ENCODE peak calls at places on chromosome 13, in four cellular contexts. A, S, Z and I are unnamed samples.

GRCh38 chr13:20392530-20392929 is 133.1 kb downstream of the CRYL1 start:
- DNase-seq in A (no peak), S (no peak), Z (no peak), I (no peak)

GRCh38 chr13:32961724-32962123 is 54.5 kb upstream of the KL start:
- DNase-seq in A (no peak), S (no peak), Z (no peak), I (no peak)

GRCh38 chr13:51246005-51246404 is 23.8 kb downstream of the FAM124A start:
- DNase-seq in A (no peak), S (no peak), Z (no peak), I (no peak)

GRCh38 chr13:19845758-19846157 is 17.7 kb downstream of the ZMYM5 start:
- DNase-seq in A (no peak), S (peak; percentile 11), Z (no peak), I (no peak)

GRCh38 chr13:106513025-106513424 is 22.4 kb downstream of the EFNB2 start:
- DNase-seq in A (no peak), S (no peak), Z (no peak), I (no peak)

GRCh38 chr13:73230714-73231113 is 171.9 kb downstream of the KLF5 start:
- DNase-seq in A (no peak), S (no peak), Z (no peak), I (no peak)

GRCh38 chr13:78960881-78961280 is 301.9 kb upstream of the OBI1 start:
- DNase-seq in A (no peak), S (no peak), Z (peak; percentile 24), I (no peak)

GRCh38 chr13:50386527-50387123 is 371.4 kb downstream of the KCNRG start:
- DNase-seq in A (no peak), S (peak; percentile 22), Z (no peak), I (no peak)

GRCh38 chr13:61414686-61415664 is 674 bp downstream of the PCDH20 start:
- DNase-seq in A (peak; percentile 74), S (peak; percentile 96), Z (peak; percentile 93), I (peak; percentile 17)

GRCh38 chr13:46751811-46752635 is 44.9 kb downstream of the ESD start:
- DNase-seq in A (no peak), S (no peak), Z (no peak), I (no peak)

GRCh38 chr13:61136515-61136914 is 279.1 kb downstream of the PCDH20 start:
- DNase-seq in A (no peak), S (no peak), Z (no peak), I (no peak)

GRCh38 chr13:102830646-102831045 is 15.2 kb upstream of the ERCC5 start:
- DNase-seq in A (no peak), S (no peak), Z (peak; percentile 35), I (no peak)

GRCh38 chr13:20721454-20722357 is 18.2 kb downstream of the IL17D start:
- DNase-seq in A (peak; percentile 69), S (peak; percentile 66), Z (peak; percentile 68), I (no peak)

GRCh38 chr13:113122571-113123225 is at the start of gene F10:
- DNase-seq in A (peak; percentile 80), S (peak; percentile 83), Z (peak; percentile 88), I (no peak)

GRCh38 chr13:26785845-26786630 is 25.5 kb upstream of the GPR12 start:
- DNase-seq in A (no peak), S (peak; percentile 78), Z (peak; percentile 80), I (no peak)

GRCh38 chr13:85236431-85236830 is 562.8 kb downstream of the SLITRK6 start:
- DNase-seq in A (no peak), S (no peak), Z (no peak), I (no peak)

GRCh38 chr13:111037838-111038397 is 77.2 kb upstream of the ARHGEF7 start:
- DNase-seq in A (no peak), S (no peak), Z (no peak), I (no peak)

GRCh38 chr13:25756251-25756650 is 295.6 kb downstream of the SHISA2 start:
- DNase-seq in A (no peak), S (no peak), Z (no peak), I (no peak)

GRCh38 chr13:71524245-71525002 is 342.6 kb downstream of the DACH1 start:
- DNase-seq in A (no peak), S (no peak), Z (no peak), I (no peak)

GRCh38 chr13:72125561-72125960 is 258.6 kb upstream of the DACH1 start:
- DNase-seq in A (no peak), S (no peak), Z (no peak), I (no peak)

GRCh38 chr13:99432637-99433542 is 68.4 kb upstream of the TM9SF2 start:
- DNase-seq in A (peak; percentile 84), S (peak; percentile 91), Z (peak; percentile 81), I (no peak)

GRCh38 chr13:113851480-113851803 is 12.4 kb downstream of the GAS6 start:
- DNase-seq in A (no peak), S (no peak), Z (no peak), I (no peak)

GRCh38 chr13:113539176-113539575 is 45.4 kb upstream of the TFDP1 start:
- DNase-seq in A (peak; percentile 54), S (no peak), Z (peak; percentile 10), I (no peak)

GRCh38 chr13:49272296-49272695 is 24.6 kb downstream of the CDADC1 start:
- DNase-seq in A (no peak), S (no peak), Z (no peak), I (no peak)

GRCh38 chr13:89097994-89098393 is 1426.8 kb downstream of the SLITRK5 start:
- DNase-seq in A (no peak), S (no peak), Z (no peak), I (no peak)

GRCh38 chr13:30819136-30819875 is 84.0 kb downstream of the ALOX5AP start:
- DNase-seq in A (no peak), S (no peak), Z (no peak), I (no peak)

GRCh38 chr13:106101201-106101600 is 434.3 kb downstream of the EFNB2 start:
- DNase-seq in A (no peak), S (no peak), Z (no peak), I (no peak)

GRCh38 chr13:42750858-42751257 is 30.5 kb upstream of the FAM216B start:
- DNase-seq in A (no peak), S (no peak), Z (no peak), I (no peak)

GRCh38 chr13:42745655-42746054 is 35.7 kb upstream of the FAM216B start:
- DNase-seq in A (no peak), S (no peak), Z (no peak), I (no peak)

GRCh38 chr13:42751693-42752092 is 29.7 kb upstream of the FAM216B start:
- DNase-seq in A (no peak), S (no peak), Z (no peak), I (no peak)

GRCh38 chr13:42747399-42747873 is 33.9 kb upstream of the FAM216B start:
- DNase-seq in A (no peak), S (peak; percentile 51), Z (no peak), I (no peak)

DNA sequence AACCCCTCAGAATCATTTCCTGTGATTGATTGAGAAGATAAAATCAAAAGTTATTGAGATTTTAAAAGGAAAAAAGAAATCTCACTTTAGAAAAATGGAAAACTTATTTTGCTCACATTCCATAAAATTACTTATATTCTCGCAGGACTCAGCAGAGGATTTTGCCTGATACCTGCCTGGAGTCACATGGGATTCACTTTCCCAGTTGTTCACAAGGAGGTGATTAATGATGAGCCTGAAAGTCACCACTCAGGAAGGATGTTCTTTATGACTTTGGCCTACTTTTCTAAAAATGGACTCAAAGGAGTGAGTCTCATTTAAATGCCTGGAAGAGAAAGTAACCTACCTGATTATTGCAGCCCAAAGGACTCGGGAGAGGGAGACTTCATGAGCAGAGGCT is 34.5 kb upstream of the FAM216B start:
- DNase-seq in A (no peak), S (no peak), Z (no peak), I (no peak)
- H3K27ac ChIP-seq in A (no peak overlapping the region), S (no peak overlapping the region), Z (no peak overlapping the region), I (no peak overlapping the region)

DNA sequence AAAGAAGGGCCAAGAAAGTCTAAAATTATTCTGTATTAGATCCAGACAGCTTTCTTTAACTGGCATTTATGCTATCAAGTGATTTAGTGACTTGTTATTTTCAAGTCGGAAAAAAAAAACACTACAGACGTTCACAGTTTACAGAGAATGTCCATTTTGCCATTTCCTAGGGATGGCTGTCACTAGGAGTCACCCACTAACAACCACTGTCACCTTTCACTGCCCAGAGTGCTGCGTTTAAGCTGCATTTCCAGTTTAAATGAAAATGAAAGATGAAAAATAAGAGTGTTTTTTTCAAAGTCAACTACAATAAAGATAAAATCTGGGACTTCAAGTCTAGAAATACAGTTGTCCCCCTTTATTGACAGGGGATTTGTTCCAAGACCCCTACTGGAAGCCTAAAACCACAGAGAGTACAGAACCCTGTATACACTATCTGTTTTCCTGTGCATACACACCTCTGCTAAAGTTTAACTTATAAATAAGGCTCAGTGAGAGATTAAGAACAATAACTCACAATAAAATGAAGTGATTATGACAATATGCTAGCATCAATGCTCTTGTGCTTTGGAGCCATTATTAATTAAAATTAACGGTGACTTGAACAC is 112.5 kb downstream of the SACS start:
- DNase-seq in A (no peak), S (no peak), Z (no peak), I (no peak)
- H3K27ac ChIP-seq in A (peak overlapping the region; percentile 70), S (no peak overlapping the region), Z (no peak overlapping the region), I (no peak overlapping the region)

DNA sequence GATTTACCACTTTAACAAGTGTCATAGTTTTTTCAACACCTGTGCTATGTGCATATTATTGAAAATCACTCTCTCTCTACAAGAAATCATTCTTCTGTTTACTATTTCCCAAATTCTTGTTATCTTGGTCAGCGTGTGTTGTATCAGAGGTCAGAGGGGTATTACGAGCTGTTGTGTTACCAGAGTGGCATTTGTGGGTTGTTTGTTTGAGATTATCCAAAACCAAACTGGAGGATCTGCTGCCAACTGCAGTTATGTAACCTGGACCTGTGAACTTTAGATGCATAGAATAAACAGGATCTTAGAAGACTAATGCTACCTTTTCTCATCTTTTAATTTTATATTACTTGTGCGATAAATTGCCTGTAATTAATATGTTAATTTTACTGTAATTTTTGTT is 1751.4 kb upstream of the SPRY2 start:
- DNase-seq in A (no peak), S (no peak), Z (no peak), I (no peak)
- H3K27ac ChIP-seq in A (no peak overlapping the region), S (no peak overlapping the region), Z (no peak overlapping the region), I (no peak overlapping the region)

DNA sequence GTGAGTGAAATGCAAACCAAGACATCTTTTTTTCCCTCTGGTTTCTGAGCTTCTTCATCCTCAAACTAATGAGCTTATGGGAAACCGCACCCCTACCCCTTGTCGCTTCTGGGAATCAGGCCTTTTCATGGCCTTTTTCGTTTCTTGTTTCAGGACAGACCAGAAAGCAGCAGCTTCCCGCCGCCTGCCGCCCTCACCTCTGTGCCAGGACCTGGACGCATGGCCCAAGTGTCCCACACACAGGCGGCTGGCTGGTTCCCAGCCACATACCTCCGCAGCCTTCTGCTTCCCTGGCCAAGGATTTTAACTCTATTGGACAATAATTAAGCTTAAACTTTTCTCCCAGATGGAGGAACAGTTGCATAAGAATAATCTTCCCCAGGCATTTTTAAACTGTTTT is 114.1 kb upstream of the SLITRK1 start:
- DNase-seq in A (no peak), S (no peak), Z (no peak), I (no peak)
- H3K27ac ChIP-seq in A (no peak overlapping the region), S (no peak overlapping the region), Z (no peak overlapping the region), I (no peak overlapping the region)